ENCODE peak calls at places on chromosomes 11 and 22, in six cellular contexts. U is NCI-H460, N is HFFc6, P is T follicular helper cell, M is natural killer cell, L is GDM1. H is an unnamed sample.

GRCh38 chr11:61281581-61282250 is 13.4 kb downstream of the VWCE start:
- DNase-seq in L (no peak), U (no peak), M (no peak), P (no peak), N (no peak), H (no peak)

GRCh38 chr22:46062232-46062615 is 85.3 kb upstream of the WNT7B start:
- DNase-seq in N (no peak), P (no peak), M (no peak), U (no peak), L (no peak), H (no peak)

GRCh38 chr11:68706237-68706636 is 21.9 kb downstream of the GAL start:
- DNase-seq in L (no peak), P (no peak), U (no peak), M (no peak), N (no peak), H (no peak)

GRCh38 chr11:61635787-61636186 is 44.4 kb upstream of the DAGLA start:
- DNase-seq in P (no peak), N (no peak), M (no peak), L (no peak), U (no peak), H (no peak)

GRCh38 chr22:20066617-20067383 is 13.2 kb upstream of the DGCR8 start:
- DNase-seq in P (no peak), N (no peak), L (no peak), M (no peak), U (no peak), H (no peak)

GRCh38 chr11:69314555-69314954 is 20.6 kb downstream of the MYEOV start:
- DNase-seq in P (no peak), N (no peak), L (no peak), U (no peak), M (no peak), H (no peak)

GRCh38 chr11:103480421-103480820 is 371.2 kb downstream of the DYNC2H1 start:
- DNase-seq in P (no peak), U (no peak), L (no peak), N (no peak), M (no peak), H (no peak)

GRCh38 chr11:31355131-31355530 is 14.4 kb downstream of the DCDC1 start:
- DNase-seq in L (no peak), P (no peak), M (no peak), U (no peak), N (no peak), H (no peak)

GRCh38 chr11:95296621-95297025 is 65.6 kb upstream of the SESN3 start:
- DNase-seq in U (no peak), P (no peak), M (no peak), L (no peak), N (no peak), H (no peak)

GRCh38 chr11:37504066-37504611 is 906.1 kb upstream of the RAG2 start:
- DNase-seq in P (no peak), L (no peak), M (no peak), U (no peak), N (peak; percentile 94), H (no peak)

GRCh38 chr22:20014526-20015186 is 2.0 kb downstream of the ARVCF start:
- DNase-seq in U (no peak), P (no peak), N (no peak), L (no peak), M (no peak), H (no peak)

GRCh38 chr11:34576331-34576730 is 44.6 kb upstream of the EHF start:
- DNase-seq in L (no peak), N (no peak), M (no peak), P (no peak), U (no peak), H (no peak)

GRCh38 chr11:61959678-61960077 is 7.8 kb downstream of the FTH1 start:
- DNase-seq in L (no peak), U (no peak), N (no peak), M (no peak), P (no peak), H (no peak)

GRCh38 chr11:84608788-84609309 is 1018.3 kb downstream of the DLG2 start:
- DNase-seq in M (no peak), L (no peak), U (no peak), P (no peak), N (no peak), H (no peak)

GRCh38 chr22:30584441-30584840 is 7.3 kb downstream of the PES1 start:
- DNase-seq in L (no peak), U (no peak), M (no peak), N (no peak), P (no peak), H (no peak)

GRCh38 chr11:128469220-128469619 is 118.1 kb downstream of the ETS1 start:
- DNase-seq in N (no peak), U (no peak), M (no peak), L (no peak), P (no peak), H (no peak)

GRCh38 chr22:22710719-22711531 is 66.5 kb downstream of the GGTLC2 start:
- DNase-seq in L (no peak), P (peak; percentile 62), N (no peak), U (peak; percentile 31), M (peak; percentile 82), H (peak; percentile 58)

GRCh38 chr11:131666006-131666405 is 295.6 kb downstream of the NTM start:
- DNase-seq in L (no peak), U (no peak), P (no peak), M (no peak), N (peak; percentile 62), H (no peak)

GRCh38 chr11:2265854-2266585 is 4.4 kb downstream of the ASCL2 start:
- DNase-seq in U (no peak), L (peak; percentile 33), M (peak; percentile 16), P (no peak), N (no peak), H (no peak)